ENCODE peak calls at places on chromosomes 13 and 19, in five cellular contexts. C is ovary, E is PC-3, V is left ventricle myocardium inferior, D is A549. P is an unnamed sample.

GRCh38 chr19:34436716-34437115 is 8.5 kb downstream of the UBA2 start:
- DNase-seq in C (no peak), E (no peak), V (no peak), D (no peak), P (no peak)

GRCh38 chr19:30219682-30220081 is 152.5 kb upstream of the ZNF536 start:
- DNase-seq in C (no peak), E (no peak), V (no peak), D (no peak), P (no peak)

GRCh38 chr19:38661996-38662395 is 14.5 kb downstream of the ACTN4 start:
- DNase-seq in C (no peak), E (peak), V (no peak), D (no peak), P (no peak)

GRCh38 chr13:84481958-84482357 is 599.7 kb upstream of the SLITRK1 start:
- DNase-seq in C (no peak), E (no peak), V (no peak), D (no peak), P (no peak)

GRCh38 chr19:3275583-3276340 is 51.3 kb downstream of the CELF5 start:
- DNase-seq in C (peak), E (peak), V (peak), D (peak), P (peak)

GRCh38 chr13:99296270-99296865 is 10.8 kb downstream of the GPR183 start:
- DNase-seq in C (no peak), E (no peak), V (no peak), D (no peak), P (no peak)

GRCh38 chr13:110212529-110212928 is 94.4 kb downstream of the COL4A1 start:
- DNase-seq in C (no peak), E (no peak), V (no peak), D (no peak), P (no peak)

GRCh38 chr13:109700176-109700575 is 86.2 kb downstream of the IRS2 start:
- DNase-seq in C (peak), E (peak), V (peak), D (no peak), P (peak)

GRCh38 chr13:22945321-22946226 is 235.2 kb upstream of the SGCG start:
- DNase-seq in C (no peak), E (no peak), V (no peak), D (no peak), P (no peak)

GRCh38 chr19:2055871-2056809 is 5.1 kb upstream of the MKNK2 start:
- DNase-seq in C (peak), E (peak), V (peak), D (no peak), P (no peak)

GRCh38 chr13:78382481-78382880 is 220.9 kb downstream of the POU4F1 start:
- DNase-seq in C (no peak), E (no peak), V (peak), D (no peak), P (no peak)

GRCh38 chr19:36115453-36116343 is at the start of gene TBCB:
- DNase-seq in C (no peak), E (no peak), V (peak), D (peak), P (no peak)

GRCh38 chr19:1244693-1245451 is 3.3 kb downstream of the ATP5F1D start:
- DNase-seq in C (peak), E (no peak), V (peak), D (no peak), P (no peak)

GRCh38 chr13:38202730-38203129 is 146.9 kb upstream of the UFM1 start:
- DNase-seq in C (no peak), E (peak), V (no peak), D (no peak), P (no peak)

GRCh38 chr19:50723069-50723468 is at the start of gene CLEC11A:
- DNase-seq in C (peak), E (no peak), V (peak), D (no peak), P (no peak)

GRCh38 chr19:50723735-50724521 is 764 bp downstream of the CLEC11A start:
- DNase-seq in C (no peak), E (no peak), V (no peak), D (no peak), P (no peak)

GRCh38 chr19:50720921-50721291 is 1.3 kb upstream of the SHANK1 start:
- DNase-seq in C (no peak), E (peak), V (no peak), D (no peak), P (no peak)

GRCh38 chr19:50721441-50722137 is 1.6 kb upstream of the CLEC11A start:
- DNase-seq in C (peak), E (no peak), V (no peak), D (no peak), P (no peak)

DNA sequence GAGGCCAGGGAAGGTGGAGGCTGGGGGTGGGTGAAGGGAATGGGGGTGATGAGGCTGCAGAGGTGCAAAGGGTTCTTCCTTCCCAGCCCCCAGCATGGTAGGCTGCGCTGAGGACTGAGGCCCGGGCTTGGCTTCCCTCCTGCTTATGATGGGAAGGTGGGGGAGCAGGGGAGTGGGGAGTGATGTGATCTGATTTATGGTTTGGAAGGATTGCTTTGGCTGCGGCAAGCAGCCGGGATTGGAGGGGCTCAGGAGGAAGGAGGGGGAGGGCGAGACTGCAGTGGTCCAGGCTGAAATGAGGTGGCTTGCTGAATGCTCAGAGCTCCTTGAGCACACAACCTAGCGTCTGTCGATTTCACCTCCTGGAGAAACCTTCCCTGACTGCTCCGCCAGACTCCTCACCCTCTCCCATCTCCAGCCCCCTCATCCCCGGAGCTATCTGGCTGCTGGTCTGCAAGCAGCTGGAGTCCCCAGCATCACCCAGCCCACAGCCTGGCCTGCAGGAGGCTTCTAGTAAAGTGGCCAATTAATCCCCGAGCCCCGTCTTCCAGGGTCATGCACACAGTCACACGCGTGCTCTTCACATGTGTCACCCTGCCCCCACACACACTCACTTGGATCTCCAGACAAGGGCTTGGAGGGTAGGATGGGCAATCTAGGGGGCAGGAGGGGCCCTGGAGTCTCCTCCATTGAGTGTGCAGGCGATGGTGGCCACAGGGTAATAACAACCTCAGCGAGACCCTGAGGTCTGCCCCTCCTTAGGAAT is 733 bp upstream of the CLEC11A start:
- DNase-seq in C (peak), E (no peak), V (no peak), D (no peak), P (no peak)
- H3K4me3 ChIP-seq in C (peak), E (no peak), V (peak), D (no peak), P (no peak)

DNA sequence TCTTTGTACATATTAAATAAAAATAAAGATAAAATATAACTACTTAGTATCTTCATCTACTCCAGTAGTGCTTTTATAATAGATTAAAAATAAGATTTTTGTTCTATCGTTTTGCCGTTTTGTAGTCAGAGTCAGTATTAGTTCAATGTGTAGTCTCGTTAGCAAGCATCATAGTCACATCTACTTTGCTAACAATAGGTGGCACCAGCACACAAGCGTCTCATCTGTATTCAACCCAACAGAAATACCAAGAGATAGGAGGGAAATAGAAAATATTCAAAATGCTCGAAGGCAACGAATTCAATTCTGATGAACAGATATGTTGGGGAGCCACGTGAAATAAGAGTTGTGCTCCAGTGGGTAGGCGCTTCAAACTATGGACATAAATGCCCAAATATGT is 21.4 kb upstream of the MICU2 start:
- DNase-seq in C (no peak), E (peak), V (no peak), D (peak), P (peak)
- TF ChIP-seq CTCF in C (no peak), E (peak), V (peak), D (peak), P (peak)

GRCh38 chr19:42528354-42529247 is at the start of gene CEACAM1:
- DNase-seq in C (no peak), E (peak), V (no peak), D (no peak), P (no peak)
- H3K4me3 ChIP-seq in C (no peak), E (no peak), V (peak), D (no peak), P (no peak)

DNA sequence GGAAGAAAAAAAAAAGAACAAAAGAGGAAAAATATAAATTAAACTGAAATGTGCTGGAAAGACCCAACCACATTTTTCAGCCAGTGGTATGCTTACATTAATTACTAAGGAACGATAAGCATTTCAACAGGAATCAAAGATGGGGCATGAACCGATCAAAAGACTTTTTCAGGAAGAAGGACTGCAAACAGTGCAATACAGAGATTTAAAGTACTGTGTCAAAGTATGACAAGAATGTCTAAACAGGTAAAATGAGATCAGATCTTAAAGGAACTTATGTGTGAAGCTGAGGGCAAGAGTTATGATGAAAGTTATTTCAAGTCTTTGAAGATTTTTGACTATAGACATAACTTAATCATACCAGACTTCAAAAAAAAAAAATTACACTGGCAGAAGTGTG is 1761.8 kb downstream of the SLITRK5 start:
- DNase-seq in C (no peak), E (no peak), V (no peak), D (no peak), P (no peak)
- TF ChIP-seq CTCF in C (no peak), E (no peak), V (no peak), D (no peak), P (no peak)

GRCh38 chr13:29254971-29255370 is 340.5 kb downstream of the SLC7A1 start:
- DNase-seq in C (no peak), E (no peak), V (no peak), D (no peak), P (no peak)

GRCh38 chr13:29260684-29261083 is 334.8 kb downstream of the SLC7A1 start:
- DNase-seq in C (no peak), E (no peak), V (no peak), D (no peak), P (no peak)

GRCh38 chr13:29255567-29255966 is 339.9 kb downstream of the SLC7A1 start:
- DNase-seq in C (no peak), E (no peak), V (no peak), D (no peak), P (no peak)
- H3K4me3 ChIP-seq in C (no peak), E (no peak), V (no peak), D (no peak), P (no peak)

GRCh38 chr13:64470751-64471150 is 2759.4 kb downstream of the PCDH9 start:
- DNase-seq in C (no peak), E (no peak), V (no peak), D (no peak), P (no peak)

DNA sequence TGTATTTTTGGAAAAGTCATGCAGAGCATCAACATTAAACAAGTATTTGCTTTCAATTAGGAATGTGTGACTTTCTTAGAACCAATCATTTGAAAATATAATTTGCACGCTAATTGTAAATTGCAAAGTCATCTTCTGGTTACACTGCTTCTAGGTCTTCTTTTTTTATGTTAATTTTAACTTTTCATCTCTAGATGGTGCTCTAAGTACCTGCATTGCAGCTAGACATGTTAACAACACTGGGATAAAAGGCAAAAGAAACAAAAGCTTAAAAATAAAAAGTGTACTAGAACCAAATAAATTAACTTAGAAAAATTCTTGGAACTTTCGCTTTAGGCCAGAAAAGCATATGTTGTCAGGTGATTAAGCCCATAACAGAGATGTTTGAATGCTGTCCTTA is 2758.2 kb downstream of the PCDH9 start:
- DNase-seq in C (no peak), E (peak), V (no peak), D (peak), P (no peak)
- TF ChIP-seq CTCF in C (no peak), E (peak), V (no peak), D (peak), P (peak)

GRCh38 chr19:8529369-8530006 is 15.5 kb upstream of the ZNF414 start:
- DNase-seq in C (no peak), E (no peak), V (no peak), D (no peak), P (no peak)

GRCh38 chr19:8528500-8528899 is 14.5 kb upstream of the ZNF414 start:
- DNase-seq in C (no peak), E (no peak), V (no peak), D (no peak), P (no peak)

GRCh38 chr19:8525401-8525684 is 11.4 kb upstream of the ZNF414 start:
- DNase-seq in C (no peak), E (no peak), V (no peak), D (no peak), P (no peak)

GRCh38 chr19:8530061-8530679 is 16.2 kb upstream of the ZNF414 start:
- DNase-seq in C (peak), E (no peak), V (no peak), D (no peak), P (no peak)

DNA sequence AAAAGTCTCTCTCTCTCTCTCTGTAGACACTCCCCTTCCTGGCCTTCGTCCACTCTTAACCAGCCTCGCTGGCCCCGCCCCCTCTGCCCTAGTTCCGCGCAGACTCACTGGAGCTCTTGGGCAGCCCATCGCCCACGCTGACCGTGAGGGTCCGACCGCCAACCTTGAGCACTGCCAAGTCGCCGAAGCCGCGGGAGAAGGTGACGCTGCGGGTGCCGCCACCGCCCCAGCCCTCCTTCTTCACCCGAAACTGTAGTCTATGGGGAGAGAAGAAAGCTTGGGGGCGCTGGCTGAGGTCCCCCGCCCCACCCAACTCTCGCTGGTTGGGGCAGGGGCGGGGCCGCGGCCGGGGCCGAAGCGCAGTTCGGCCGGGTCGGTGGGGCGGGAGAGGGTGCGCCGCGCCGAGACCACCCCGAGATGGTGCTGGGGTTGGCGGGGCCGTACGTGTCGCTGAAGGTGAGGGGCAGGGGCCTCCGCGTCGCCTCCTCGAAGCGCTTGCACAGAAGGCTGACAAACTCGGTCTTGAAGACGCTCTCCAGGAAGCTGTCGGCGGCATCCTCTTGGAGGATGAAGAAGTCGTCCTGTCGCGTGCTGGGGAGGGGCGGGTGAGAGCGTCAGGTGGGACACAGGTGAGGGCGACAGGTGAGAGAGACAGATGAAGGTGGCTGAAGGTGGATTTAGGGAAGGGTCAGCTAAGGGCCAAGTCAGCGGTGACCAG is 12.5 kb upstream of the ZNF414 start:
- DNase-seq in C (peak), E (peak), V (peak), D (peak), P (peak)
- H3K4me3 ChIP-seq in C (peak), E (peak), V (peak), D (peak), P (peak)